ENCODE peak calls at places on chromosomes 7 and 10, in four cellular contexts. A is WTC11, E is HepG2, N is GM12878. F is an unnamed sample.

GRCh38 chr7:40447345-40447744 is 312.5 kb downstream of the SUGCT start:
- DNase-seq in E (no peak), N (no peak), A (peak), F (no peak)

GRCh38 chr10:51178634-51179033 is 104.3 kb downstream of the PRKG1 start:
- DNase-seq in A (no peak), N (no peak), E (no peak), F (no peak)

GRCh38 chr10:99784025-99784730 is 1.7 kb downstream of the ABCC2 start:
- DNase-seq in E (peak), N (no peak), A (no peak), F (peak)

GRCh38 chr7:154832557-154833138 is 170.3 kb downstream of the PAXIP1 start:
- DNase-seq in N (no peak), E (peak), A (no peak), F (no peak)

GRCh38 chr10:112314822-112315474 is 31.7 kb downstream of the TECTB start:
- DNase-seq in E (peak), A (peak), N (no peak), F (peak)

GRCh38 chr10:97234403-97234802 is 48.6 kb upstream of the SLIT1 start:
- DNase-seq in N (no peak), A (no peak), E (peak), F (peak)

GRCh38 chr10:8614054-8614565 is 559.6 kb downstream of the GATA3 start:
- DNase-seq in N (no peak), E (no peak), A (no peak), F (no peak)

GRCh38 chr7:108403597-108404217 is 52.5 kb downstream of the NRCAM start:
- DNase-seq in A (no peak), N (no peak), E (no peak), F (no peak)

GRCh38 chr10:46528675-46529615 is 27.5 kb downstream of the GPRIN2 start:
- DNase-seq in E (no peak), N (no peak), A (peak), F (no peak)

GRCh38 chr7:101953248-101953819 is 135.9 kb downstream of the CUX1 start:
- DNase-seq in N (peak), E (no peak), A (no peak), F (no peak)

GRCh38 chr7:16934947-16935742 is 53.4 kb upstream of the AGR3 start:
- DNase-seq in A (no peak), E (no peak), N (no peak), F (no peak)

GRCh38 chr10:62779487-62780248 is 24.9 kb upstream of the ADO start:
- DNase-seq in N (peak), A (no peak), E (no peak), F (no peak)

GRCh38 chr10:6593140-6593740 is 13.2 kb upstream of the PRKCQ start:
- DNase-seq in N (no peak), A (no peak), E (no peak), F (no peak)

GRCh38 chr7:107694395-107694794 is 33.8 kb downstream of the SLC26A4 start:
- DNase-seq in A (no peak), N (no peak), E (no peak), F (no peak)

GRCh38 chr7:69115788-69116187 is 482.5 kb upstream of the AUTS2 start:
- DNase-seq in E (no peak), N (no peak), A (no peak), F (no peak)

GRCh38 chr10:94080108-94080507 is 86.4 kb downstream of the PLCE1 start:
- DNase-seq in A (no peak), N (no peak), E (no peak), F (no peak)

GRCh38 chr10:94074462-94074861 is 80.7 kb downstream of the PLCE1 start:
- DNase-seq in E (no peak), N (no peak), A (no peak), F (no peak)

GRCh38 chr10:94075521-94075920 is 81.8 kb downstream of the PLCE1 start:
- DNase-seq in A (no peak), E (no peak), N (no peak), F (no peak)

GRCh38 chr10:94077042-94077441 is 83.3 kb downstream of the PLCE1 start:
- DNase-seq in N (no peak), E (no peak), A (no peak), F (no peak)

GRCh38 chr10:94076325-94076841 is 82.7 kb downstream of the PLCE1 start:
- DNase-seq in E (peak), N (no peak), A (no peak), F (no peak)
- TF ChIP-seq CREM in E (no peak), N (no peak), A (no peak), F (no peak)

GRCh38 chr10:52818019-52818418 is 45.4 kb upstream of the MBL2 start:
- DNase-seq in A (no peak), N (peak), E (peak), F (peak)
- TF ChIP-seq CREM in A (no peak), N (no peak), E (no peak), F (no peak)

GRCh38 chr7:151087247-151088018 is 1.2 kb downstream of the AGAP3 start:
- DNase-seq in A (no peak), E (peak), N (no peak), F (peak)
- TF ChIP-seq CREM in A (no peak), E (no peak), N (peak), F (peak)

GRCh38 chr10:12530017-12530416 is 180.7 kb downstream of the CAMK1D start:
- DNase-seq in N (no peak), E (no peak), A (no peak), F (no peak)
- TF ChIP-seq CREM in N (no peak), E (no peak), A (no peak), F (no peak)

GRCh38 chr7:27922907-27923306 is 182.9 kb downstream of the TAX1BP1 start:
- DNase-seq in A (no peak), N (peak), E (no peak), F (no peak)

GRCh38 chr7:27923308-27923980 is 183.5 kb downstream of the TAX1BP1 start:
- DNase-seq in E (no peak), A (no peak), N (no peak), F (no peak)

GRCh38 chr7:27920281-27920946 is 180.5 kb downstream of the TAX1BP1 start:
- DNase-seq in N (no peak), E (no peak), A (no peak), F (no peak)

GRCh38 chr7:27918503-27918902 is 178.5 kb downstream of the TAX1BP1 start:
- DNase-seq in N (no peak), A (no peak), E (no peak), F (no peak)

GRCh38 chr7:27921081-27921836 is 181.3 kb downstream of the TAX1BP1 start:
- DNase-seq in N (peak), A (no peak), E (peak), F (peak)
- TF ChIP-seq CREM in N (no peak), A (no peak), E (no peak), F (no peak)

DNA sequence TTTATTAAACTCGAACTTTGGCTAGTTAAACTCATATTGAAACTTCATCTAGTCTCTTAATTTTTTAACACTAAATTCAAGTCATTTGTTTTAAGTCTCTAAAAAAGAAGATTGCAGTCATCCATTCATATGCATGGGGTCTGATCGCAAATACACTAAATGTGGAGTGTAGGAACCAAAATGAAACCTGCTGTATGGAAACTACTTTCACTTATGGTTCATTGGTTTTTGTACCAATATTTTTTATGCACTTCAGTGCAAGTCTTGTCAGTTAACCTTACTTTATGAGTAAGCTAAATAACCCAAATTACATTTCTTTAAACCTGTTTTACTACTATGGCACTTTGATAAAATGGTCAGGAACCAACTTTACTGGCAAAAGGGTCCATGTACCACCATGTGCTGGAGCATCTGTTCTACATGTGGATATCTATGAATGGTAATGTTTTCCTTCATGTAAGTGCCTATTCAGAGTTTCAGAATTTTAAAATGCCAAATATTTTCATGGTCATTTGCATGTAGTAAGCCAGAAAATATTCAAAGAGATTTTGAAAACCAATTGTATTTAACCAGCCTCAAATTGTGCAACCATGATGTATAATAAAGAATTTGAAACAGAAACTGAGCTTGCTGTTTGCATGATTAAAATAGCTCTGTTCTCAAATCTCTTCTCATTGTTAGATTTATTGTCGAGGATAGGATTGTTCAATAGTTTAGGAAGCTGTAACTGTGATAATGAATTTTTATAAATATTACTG is 7.6 kb upstream of the SUPV3L1 start:
- DNase-seq in A (no peak), N (no peak), E (no peak), F (no peak)
- TF ChIP-seq CREM in A (no peak), N (no peak), E (no peak), F (no peak)

GRCh38 chr7:82183633-82184032 is 259.9 kb downstream of the CACNA2D1 start:
- DNase-seq in N (no peak), A (no peak), E (no peak), F (no peak)
- TF ChIP-seq CREM in N (no peak), A (no peak), E (no peak), F (no peak)

GRCh38 chr7:36796850-36797618 is 72.7 kb upstream of the AOAH start:
- DNase-seq in N (no peak), E (peak), A (no peak), F (no peak)
- TF ChIP-seq CREM in N (no peak), E (no peak), A (no peak), F (no peak)

F was measured in K562.